ENCODE peak calls at places on chromosomes 16 and 17, in six cellular contexts. J is A549, Q is mucosa of descending colon, V is uterus, M is AG04449, H is GM12865. P is an unnamed sample.

GRCh38 chr17:45052052-45052772 is 780 bp upstream of the DCAKD start:
- DNase-seq in J (no peak), Q (peak), V (peak), M (no peak), H (peak), P (peak)

GRCh38 chr16:87198328-87198731 is 118.9 kb downstream of the C16orf95 start:
- DNase-seq in J (no peak), Q (no peak), V (no peak), M (no peak), H (no peak), P (no peak)

GRCh38 chr17:73288534-73289302 is 23.1 kb downstream of the CDC42EP4 start:
- DNase-seq in J (peak), Q (peak), V (no peak), M (no peak), H (no peak), P (no peak)

GRCh38 chr17:7987112-7987893 is 15.1 kb upstream of the GUCY2D start:
- DNase-seq in J (no peak), Q (no peak), V (peak), M (no peak), H (no peak), P (no peak)

GRCh38 chr17:31099051-31099450 is 4.3 kb downstream of the NF1 start:
- DNase-seq in J (no peak), Q (no peak), V (no peak), M (no peak), H (no peak), P (no peak)

GRCh38 chr17:75109407-75110236 is at the start of gene ARMC7:
- DNase-seq in J (peak), Q (peak), V (peak), M (no peak), H (peak), P (peak)

GRCh38 chr17:67260051-67260987 is 15.3 kb upstream of the HELZ start:
- DNase-seq in J (no peak), Q (no peak), V (peak), M (peak), H (peak), P (no peak)

GRCh38 chr17:80874866-80875445 is 116.7 kb upstream of the CHMP6 start:
- DNase-seq in J (no peak), Q (peak), V (no peak), M (no peak), H (no peak), P (no peak)

GRCh38 chr17:1830288-1830687 is 483 bp downstream of the RPA1 start:
- DNase-seq in J (peak), Q (no peak), V (no peak), M (no peak), H (peak), P (no peak)

DNA sequence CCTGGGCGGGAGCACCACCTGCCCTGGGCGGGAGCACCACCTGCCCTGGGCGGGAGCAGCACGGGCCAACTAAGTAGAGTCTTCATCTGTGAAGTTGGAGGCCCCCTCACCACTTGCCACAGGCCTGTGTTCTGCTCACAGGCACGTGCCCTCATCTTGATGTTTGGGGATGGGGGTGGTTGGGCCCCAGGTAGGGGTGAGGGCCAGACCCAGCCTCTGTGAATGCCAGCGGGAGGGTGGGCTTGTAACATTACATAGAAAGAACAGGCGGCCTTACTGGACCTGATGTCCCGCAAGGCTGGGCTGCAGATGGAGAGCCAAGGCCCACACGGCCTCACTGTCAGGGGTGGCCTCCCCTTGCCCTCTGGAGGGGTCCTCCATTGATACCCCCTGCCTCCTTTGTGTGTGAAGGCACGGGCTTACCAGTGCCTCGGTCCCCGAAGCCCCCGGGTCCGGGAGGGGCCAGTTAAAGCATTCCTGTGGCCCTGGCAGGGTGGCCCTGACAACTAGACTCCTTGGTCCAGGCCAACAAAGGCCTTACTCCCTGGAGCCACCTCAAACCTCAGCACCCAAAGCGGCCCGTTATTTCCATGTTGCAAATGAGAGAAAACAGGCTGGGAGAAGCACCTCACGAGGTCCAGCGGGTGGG is 1.1 kb upstream of the SLC16A3 start:
- DNase-seq in J (no peak), Q (no peak), V (no peak), M (no peak), H (no peak), P (no peak)
- H3K4me3 ChIP-seq in J (no peak), Q (no peak), V (no peak), M (peak), H (peak), P (no peak)

GRCh38 chr17:17766351-17767095 is 70.3 kb downstream of the SREBF1 start:
- DNase-seq in J (no peak), Q (no peak), V (no peak), M (no peak), H (peak), P (no peak)
- H3K4me3 ChIP-seq in J (no peak), Q (no peak), V (no peak), M (no peak), H (no peak), P (no peak)

GRCh38 chr17:33144837-33145236 is 148.3 kb downstream of the ASIC2 start:
- DNase-seq in J (no peak), Q (no peak), V (no peak), M (no peak), H (no peak), P (no peak)
- H3K4me3 ChIP-seq in J (no peak), Q (no peak), V (no peak), M (no peak), H (no peak), P (no peak)

GRCh38 chr16:30053376-30054015 is 12.1 kb upstream of the ALDOA start:
- DNase-seq in J (no peak), Q (no peak), V (no peak), M (no peak), H (no peak), P (no peak)

GRCh38 chr16:30051518-30051917 is 14.0 kb upstream of the ALDOA start:
- DNase-seq in J (no peak), Q (no peak), V (no peak), M (no peak), H (no peak), P (no peak)

GRCh38 chr16:30054959-30055553 is 10.5 kb upstream of the ALDOA start:
- DNase-seq in J (peak), Q (peak), V (no peak), M (no peak), H (peak), P (peak)

GRCh38 chr16:30052671-30053372 is 12.7 kb upstream of the ALDOA start:
- DNase-seq in J (peak), Q (peak), V (peak), M (no peak), H (peak), P (peak)

DNA sequence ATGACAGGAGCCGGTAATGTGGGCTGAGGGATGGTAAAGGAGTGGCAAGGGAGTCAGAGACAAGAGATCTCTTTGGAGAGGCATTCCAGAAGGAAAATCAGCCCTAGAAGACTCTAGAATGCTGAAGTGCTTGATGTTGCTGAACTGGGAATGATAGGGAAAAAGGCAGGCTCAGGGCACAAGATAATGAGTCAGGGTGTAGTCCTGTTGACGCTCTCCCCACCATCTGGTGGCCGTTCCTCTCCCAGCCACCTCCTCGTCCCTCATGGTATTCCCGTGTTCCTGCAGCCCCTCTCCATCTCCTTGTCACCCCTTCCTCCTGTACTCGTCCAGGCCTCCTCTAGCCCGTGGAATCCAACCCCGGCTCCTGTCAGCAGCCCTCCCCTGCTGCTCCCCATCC is 11.1 kb upstream of the ALDOA start:
- DNase-seq in J (no peak), Q (no peak), V (no peak), M (no peak), H (no peak), P (no peak)
- H3K4me3 ChIP-seq in J (no peak), Q (no peak), V (no peak), M (peak), H (no peak), P (no peak)

DNA sequence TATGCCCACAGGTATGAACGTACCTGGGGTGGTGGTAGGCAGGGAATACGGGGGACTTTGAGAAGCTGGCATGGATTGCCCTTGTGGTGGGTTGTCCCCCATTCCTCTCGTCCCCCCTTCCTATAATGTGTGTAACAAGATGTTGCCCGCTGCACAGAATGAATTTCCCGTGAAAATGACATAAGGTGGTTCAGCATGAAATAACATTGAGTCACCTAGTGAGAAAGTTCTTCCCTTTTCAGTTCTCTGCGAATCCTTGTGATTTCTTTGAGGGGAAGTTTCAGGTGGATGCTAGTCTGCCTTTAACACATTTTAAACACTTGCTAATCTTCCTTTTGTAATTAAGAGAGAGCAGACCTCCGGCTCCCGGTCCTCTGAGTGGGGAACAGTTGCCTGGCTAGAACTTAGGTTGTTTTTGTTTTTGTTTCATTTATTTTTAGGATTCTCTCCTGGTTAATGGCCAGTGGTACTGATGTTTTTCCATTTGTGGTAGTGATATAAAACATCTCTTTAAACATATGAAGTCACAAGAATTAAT is 58.9 kb downstream of the RAP1GAP2 start:
- DNase-seq in J (no peak), Q (no peak), V (no peak), M (no peak), H (no peak), P (no peak)
- H3K4me3 ChIP-seq in J (peak), Q (no peak), V (no peak), M (peak), H (no peak), P (peak)